ENCODE peak calls at places on chromosomes 11 and 22, in four cellular contexts. R is fibroblast of the conjunctiva, Q is fibroblast of gingiva, N is prostate gland. K is an unnamed sample.

GRCh38 chr22:19117111-19117512 is 5.1 kb downstream of the DGCR2 start:
- DNase-seq in R (no peak), Q (no peak), N (no peak), K (no peak)

GRCh38 chr22:46457502-46458488 is 79.6 kb downstream of the CELSR1 start:
- DNase-seq in R (no peak), Q (no peak), N (no peak), K (no peak)

GRCh38 chr11:65918211-65919150 is at the start of gene C11orf68:
- DNase-seq in R (no peak), Q (no peak), N (no peak), K (no peak)

GRCh38 chr11:105786766-105787165 is 176.9 kb downstream of the GRIA4 start:
- DNase-seq in R (no peak), Q (no peak), N (no peak), K (no peak)

GRCh38 chr22:46941958-46942815 is 179.7 kb downstream of the TBC1D22A start:
- DNase-seq in R (peak; percentile 43), Q (peak; percentile 59), N (no peak), K (no peak)

GRCh38 chr11:45795379-45795778 is 9.6 kb upstream of the SLC35C1 start:
- DNase-seq in R (no peak), Q (no peak), N (no peak), K (no peak)

GRCh38 chr11:101354801-101355200 is 225.2 kb upstream of the PGR start:
- DNase-seq in R (no peak), Q (no peak), N (no peak), K (no peak)

GRCh38 chr11:31986201-31986889 is 104.5 kb upstream of the RCN1 start:
- DNase-seq in R (no peak), Q (no peak), N (no peak), K (no peak)

GRCh38 chr11:60891103-60891741 is 15.2 kb downstream of the PRPF19 start:
- DNase-seq in R (no peak), Q (no peak), N (no peak), K (no peak)

GRCh38 chr22:43260818-43261217 is 73.9 kb upstream of the TTLL12 start:
- DNase-seq in R (no peak), Q (no peak), N (no peak), K (no peak)

GRCh38 chr11:122488892-122489291 is 166.6 kb upstream of the UBASH3B start:
- DNase-seq in R (no peak), Q (no peak), N (no peak), K (no peak)

GRCh38 chr11:28757725-28758515 is 649.7 kb downstream of the METTL15 start:
- DNase-seq in R (no peak), Q (peak; percentile 37), N (no peak), K (no peak)

GRCh38 chr11:12430912-12431311 is 53.5 kb downstream of the PARVA start:
- DNase-seq in R (peak; percentile 88), Q (peak; percentile 86), N (peak; percentile 69), K (no peak)

GRCh38 chr22:32059426-32059825 is 16.4 kb downstream of the SLC5A1 start:
- DNase-seq in R (no peak), Q (no peak), N (no peak), K (no peak)

GRCh38 chr11:75245356-75246005 is 4.9 kb downstream of the TPBGL start:
- DNase-seq in R (no peak), Q (no peak), N (no peak), K (no peak)

GRCh38 chr11:19447150-19447566 is 206.4 kb upstream of the E2F8 start:
- DNase-seq in R (no peak), Q (no peak), N (no peak), K (no peak)

GRCh38 chr11:28697920-28698827 is 590.0 kb downstream of the METTL15 start:
- DNase-seq in R (peak; percentile 36), Q (peak; percentile 30), N (peak; percentile 19), K (no peak)

GRCh38 chr11:66311965-66312548 is 4.8 kb downstream of the CD248 start:
- DNase-seq in R (peak; percentile 91), Q (peak; percentile 89), N (peak; percentile 95), K (peak; percentile 87)

GRCh38 chr11:62905286-62905685 is 15.9 kb downstream of the CHRM1 start:
- DNase-seq in R (no peak), Q (no peak), N (no peak), K (no peak)

GRCh38 chr11:126793596-126793995 is 207.0 kb downstream of the KIRREL3 start:
- DNase-seq in R (no peak), Q (no peak), N (no peak), K (no peak)

GRCh38 chr11:74297484-74297883 is 14.0 kb downstream of the P4HA3 start:
- DNase-seq in R (no peak), Q (no peak), N (no peak), K (no peak)

GRCh38 chr11:8338138-8338537 is 74.5 kb upstream of the LMO1 start:
- DNase-seq in R (no peak), Q (no peak), N (peak; percentile 20), K (no peak)

GRCh38 chr11:78801161-78801884 is 226.7 kb upstream of the NARS2 start:
- DNase-seq in R (peak; percentile 94), Q (peak; percentile 98), N (peak; percentile 87), K (peak; percentile 92)

GRCh38 chr11:121586727-121587126 is 134.0 kb upstream of the SORL1-AS1 start:
- DNase-seq in R (no peak), Q (no peak), N (no peak), K (no peak)

GRCh38 chr11:123478352-123478986 is 48.4 kb downstream of the GRAMD1B start:
- DNase-seq in R (peak; percentile 75), Q (peak; percentile 71), N (peak; percentile 11), K (peak; percentile 15)

GRCh38 chr11:73902303-73902702 is 25.5 kb downstream of the PAAF1 start:
- DNase-seq in R (no peak), Q (no peak), N (no peak), K (no peak)

GRCh38 chr22:39818050-39818449 is 75.5 kb downstream of the ENTHD1 start:
- DNase-seq in R (no peak), Q (no peak), N (no peak), K (no peak)

GRCh38 chr22:42039271-42039670 is 31.3 kb downstream of the NAGA start:
- DNase-seq in R (no peak), Q (no peak), N (no peak), K (peak; percentile 3)